ENCODE peak calls at places on chromosome 9, in eight cellular contexts. Y is breast epithelium; H is lung; B is heart left ventricle; E is body of pancreas; S is lower lobe of right lung; O is fibroblast of lung; V is CD8-positive, alpha-beta memory T cell. P is an unnamed sample.
A peak's percentile ranks its signal among the peaks of the same experiment; 100 is the strongest.

GRCh38 chr9:129118799-129119198 is 7.6 kb downstream of the PTPA start:
- DNase-seq in O (no peak), H (no peak), E (no peak), Y (no peak), S (no peak), B (no peak), V (no peak), P (no peak)

GRCh38 chr9:22030101-22030598 is 21.0 kb upstream of the CDKN2B start:
- DNase-seq in S (no peak), B (no peak), O (peak; percentile 72), Y (no peak), V (no peak), H (no peak), E (no peak), P (peak; percentile 85)

GRCh38 chr9:7879551-7880245 is 80.1 kb upstream of the DMAC1 start:
- DNase-seq in E (no peak), V (peak; percentile 23), S (no peak), Y (no peak), H (no peak), O (no peak), B (no peak), P (no peak)

GRCh38 chr9:117768740-117769400 is 64.7 kb downstream of the TLR4 start:
- DNase-seq in H (no peak), V (no peak), Y (no peak), E (no peak), O (peak; percentile 0), S (no peak), B (no peak), P (no peak)

GRCh38 chr9:124011460-124012301 is at the start of gene LHX2:
- DNase-seq in S (no peak), O (peak; percentile 58), H (no peak), B (peak; percentile 70), E (peak; percentile 22), Y (no peak), V (no peak), P (peak; percentile 98)

GRCh38 chr9:94174164-94174563 is 84.9 kb upstream of the ZNF169 start:
- DNase-seq in E (no peak), V (no peak), S (no peak), Y (no peak), B (no peak), H (no peak), O (no peak), P (no peak)

GRCh38 chr9:70113403-70114022 is 69.9 kb downstream of the MAMDC2 start:
- DNase-seq in Y (peak; percentile 55), S (peak; percentile 56), O (peak; percentile 78), E (peak; percentile 73), V (no peak), H (peak; percentile 51), B (peak; percentile 46), P (peak; percentile 86)

GRCh38 chr9:69324549-69325401 is at the start of gene ENTREP1:
- DNase-seq in S (peak; percentile 87), Y (peak; percentile 80), V (no peak), B (peak; percentile 76), H (peak; percentile 81), E (peak; percentile 79), O (peak; percentile 19), P (peak; percentile 89)

GRCh38 chr9:113589890-113590289 is 126.4 kb downstream of the RGS3 start:
- DNase-seq in B (no peak), E (no peak), V (no peak), O (peak; percentile 64), Y (no peak), H (no peak), S (peak; percentile 14), P (peak; percentile 83)

GRCh38 chr9:93964685-93965084 is 9.5 kb upstream of the BARX1 start:
- DNase-seq in V (no peak), B (no peak), H (no peak), S (no peak), O (no peak), E (no peak), Y (no peak), P (no peak)

GRCh38 chr9:126758916-126759576 is 45.8 kb upstream of the ZBTB43 start:
- DNase-seq in H (no peak), V (no peak), B (no peak), S (no peak), E (no peak), Y (no peak), O (no peak), P (peak; percentile 46)

GRCh38 chr9:79581794-79582193 is 10.0 kb downstream of the TLE4 start:
- DNase-seq in Y (no peak), O (peak; percentile 74), V (peak; percentile 46), H (no peak), S (no peak), B (no peak), E (no peak), P (peak; percentile 68)

GRCh38 chr9:97525451-97525850 is 24.0 kb downstream of the TMOD1 start:
- DNase-seq in E (no peak), H (no peak), B (no peak), Y (no peak), S (no peak), O (no peak), V (no peak), P (no peak)

GRCh38 chr9:136081826-136082495 is 13.1 kb downstream of the NACC2 start:
- DNase-seq in O (no peak), V (no peak), Y (no peak), B (no peak), H (no peak), E (no peak), S (peak; percentile 38), P (peak; percentile 50)

GRCh38 chr9:69834056-69834455 is 13.4 kb downstream of the CFAP95 start:
- DNase-seq in V (no peak), O (no peak), E (no peak), Y (no peak), B (no peak), S (no peak), H (no peak), P (no peak)

GRCh38 chr9:101479337-101480045 is 43.9 kb upstream of the ALDOB start:
- DNase-seq in H (no peak), O (no peak), Y (no peak), S (no peak), B (no peak), E (peak; percentile 71), V (no peak), P (no peak)

GRCh38 chr9:79858509-79858908 is 286.7 kb downstream of the TLE4 start:
- DNase-seq in H (no peak), E (peak; percentile 40), B (no peak), S (no peak), Y (no peak), O (peak; percentile 19), V (peak; percentile 11), P (no peak)

GRCh38 chr9:132622144-132622543 is 39.7 kb downstream of the BARHL1 start:
- DNase-seq in H (peak; percentile 73), O (peak; percentile 49), V (no peak), S (peak; percentile 68), Y (no peak), B (no peak), E (no peak), P (no peak)

GRCh38 chr9:80177949-80178480 is 606.2 kb downstream of the TLE4 start:
- DNase-seq in H (no peak), S (no peak), V (no peak), E (no peak), Y (no peak), O (no peak), B (no peak), P (no peak)

GRCh38 chr9:128412120-128412790 is 8.4 kb upstream of the CERCAM start:
- DNase-seq in O (peak; percentile 40), B (no peak), V (peak; percentile 33), E (peak; percentile 16), Y (no peak), H (peak; percentile 35), S (peak; percentile 58), P (peak; percentile 93)

DNA sequence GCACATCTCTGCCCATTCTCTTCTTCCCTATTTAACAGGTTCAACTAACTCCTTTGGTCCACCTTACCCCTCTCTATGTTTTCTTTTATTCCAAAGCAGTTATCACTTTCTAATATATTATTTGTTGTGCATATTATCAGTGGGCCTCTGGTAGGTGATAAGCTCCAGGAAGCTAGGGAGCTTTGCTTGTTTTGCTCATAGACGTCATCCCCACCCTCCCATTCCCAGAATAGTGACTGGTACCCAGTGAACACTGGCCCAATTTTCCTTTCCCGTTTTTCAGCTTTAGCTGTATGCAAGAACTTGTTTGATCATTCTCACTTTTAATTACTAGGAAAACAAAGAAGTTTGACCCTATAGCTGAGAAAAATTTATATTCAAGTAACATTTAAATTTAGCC is 6.9 kb downstream of the ABHD17B start:
- DNase-seq in V (no peak), E (no peak), H (no peak), O (no peak), Y (no peak), S (no peak), B (no peak), P (no peak)
- H3K4me1 ChIP-seq in V (peaks cover 26% of the 10 kb centered on the region), E (peaks cover 34% of the 10 kb centered on the region), H (peaks cover 18% of the 10 kb centered on the region), O (no peaks in the 10 kb centered on the region), Y (no peaks in the 10 kb centered on the region), S (peaks cover 8% of the 10 kb centered on the region), B (peaks cover 7% of the 10 kb centered on the region), P (peaks cover 8% of the 10 kb centered on the region)

DNA sequence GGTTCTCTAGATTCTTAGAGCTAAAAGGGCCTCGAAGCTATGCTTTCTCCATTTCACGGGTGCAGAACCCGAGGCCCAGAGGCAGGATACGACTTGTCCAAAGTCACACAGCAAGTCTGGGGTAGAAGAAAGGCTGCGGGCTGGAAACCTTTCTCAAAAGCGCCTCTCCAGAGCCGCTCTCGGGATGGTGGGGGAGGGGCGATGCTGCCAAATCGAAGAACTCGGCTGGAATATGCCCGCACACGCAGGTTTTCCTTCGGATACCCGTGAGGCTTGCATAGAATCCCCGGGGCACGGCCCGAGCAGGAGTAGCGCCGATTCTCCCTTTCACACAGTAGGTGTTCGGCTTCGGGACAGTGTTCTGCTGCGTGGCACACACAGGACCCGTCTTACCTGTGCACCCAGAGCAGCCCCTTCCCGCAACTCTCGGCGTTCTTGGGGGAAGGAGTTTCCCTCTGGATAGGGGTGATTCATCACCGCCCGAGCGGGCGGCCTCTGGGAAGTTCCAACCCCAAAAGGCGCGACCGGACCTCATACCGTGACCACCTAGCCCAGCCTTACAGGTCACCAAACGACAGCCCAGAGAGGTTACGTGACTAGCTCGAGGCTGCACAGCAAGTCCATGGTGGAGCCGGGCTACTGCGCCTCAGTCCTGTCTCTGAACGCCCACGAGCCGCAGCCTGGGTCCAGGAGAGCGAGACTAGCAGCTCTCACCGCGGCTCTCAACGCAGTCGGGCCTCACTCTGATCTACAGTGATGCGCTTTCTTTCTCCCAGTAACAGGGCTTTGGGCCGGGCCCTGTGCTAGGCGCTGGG is 4.1 kb downstream of the PAX5 start:
- DNase-seq in V (no peak), H (no peak), E (no peak), S (no peak), Y (no peak), B (no peak), O (no peak), P (peak; percentile 82)
- H3K4me1 ChIP-seq in V (peaks cover 63% of the 10 kb centered on the region), H (peaks cover 3% of the 10 kb centered on the region), E (peaks cover 53% of the 10 kb centered on the region), S (peaks cover 53% of the 10 kb centered on the region), Y (peaks cover 27% of the 10 kb centered on the region), B (peaks cover 14% of the 10 kb centered on the region), O (no peaks in the 10 kb centered on the region), P (no peaks in the 10 kb centered on the region)

GRCh38 chr9:89291741-89292140 is 19.3 kb upstream of the CKS2 start:
- DNase-seq in E (no peak), Y (no peak), V (no peak), H (no peak), S (no peak), O (no peak), B (no peak), P (no peak)
- H3K4me1 ChIP-seq in E (no peaks in the 10 kb centered on the region), Y (no peaks in the 10 kb centered on the region), V (no peaks in the 10 kb centered on the region), H (no peaks in the 10 kb centered on the region), S (no peaks in the 10 kb centered on the region), O (no peaks in the 10 kb centered on the region), B (no peaks in the 10 kb centered on the region), P (no peaks in the 10 kb centered on the region)

DNA sequence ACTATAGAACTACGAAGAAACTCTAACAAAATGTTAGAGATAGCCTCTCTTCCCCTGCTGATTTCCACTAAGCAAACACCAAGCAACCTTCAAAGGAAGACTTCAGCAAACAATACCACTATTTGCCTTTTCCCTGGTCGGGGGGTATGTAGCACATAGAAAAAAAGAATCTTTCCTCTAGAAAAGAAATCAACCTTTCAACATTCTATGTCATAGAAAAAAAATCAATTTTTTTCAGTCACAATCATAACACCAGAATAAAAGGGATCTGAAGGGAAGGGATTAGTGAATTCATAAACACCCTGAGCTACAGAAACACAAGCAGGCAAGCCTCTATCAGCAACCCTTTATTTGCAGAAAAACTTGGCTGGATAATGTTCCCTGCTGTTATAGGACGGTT is 15.3 kb downstream of the ABCA1 start:
- DNase-seq in B (no peak), S (no peak), O (no peak), H (no peak), V (no peak), E (no peak), Y (no peak), P (no peak)
- H3K4me1 ChIP-seq in B (peaks cover 59% of the 10 kb centered on the region), S (peaks cover 60% of the 10 kb centered on the region), O (peaks cover 11% of the 10 kb centered on the region), H (peaks cover 37% of the 10 kb centered on the region), V (no peaks in the 10 kb centered on the region), E (peaks cover 53% of the 10 kb centered on the region), Y (peaks cover 9% of the 10 kb centered on the region), P (peaks cover 17% of the 10 kb centered on the region)